ENCODE peak calls at places on chromosomes 2 and 18, in four cellular contexts. One of them, this sample, is unnamed.

GRCh38 chr2:74735544-74735943 is 81.5 kb downstream of the SEMA4F start:
- DNase-seq in cardiac muscle cell: no peak
- DNase-seq in esophagus muscularis mucosa: peak; percentile 60
- DNase-seq in astrocyte: no peak
- DNase-seq in this sample: no peak

GRCh38 chr2:226730487-226730886 is 69.1 kb downstream of the IRS1 start:
- DNase-seq in esophagus muscularis mucosa: peak; percentile 42
- DNase-seq in astrocyte: no peak
- DNase-seq in cardiac muscle cell: peak; percentile 30
- DNase-seq in this sample: peak; percentile 9

GRCh38 chr2:3186766-3187165 is 190.9 kb downstream of the EIPR1 start:
- DNase-seq in astrocyte: no peak
- DNase-seq in cardiac muscle cell: no peak
- DNase-seq in esophagus muscularis mucosa: no peak
- DNase-seq in this sample: no peak

GRCh38 chr18:11320981-11321380 is 171.6 kb upstream of the PIEZO2 start:
- DNase-seq in esophagus muscularis mucosa: no peak
- DNase-seq in cardiac muscle cell: peak; percentile 55
- DNase-seq in astrocyte: peak; percentile 78
- DNase-seq in this sample: peak; percentile 68

GRCh38 chr2:240129311-240129710 is 6.8 kb downstream of the COPS9 start:
- DNase-seq in cardiac muscle cell: no peak
- DNase-seq in esophagus muscularis mucosa: no peak
- DNase-seq in astrocyte: no peak
- DNase-seq in this sample: no peak

GRCh38 chr2:226678422-226678821 is 121.2 kb downstream of the IRS1 start:
- DNase-seq in astrocyte: no peak
- DNase-seq in esophagus muscularis mucosa: no peak
- DNase-seq in cardiac muscle cell: no peak
- DNase-seq in this sample: no peak

GRCh38 chr18:31557446-31557845 is 34.2 kb upstream of the TTR start:
- DNase-seq in cardiac muscle cell: no peak
- DNase-seq in esophagus muscularis mucosa: no peak
- DNase-seq in astrocyte: no peak
- DNase-seq in this sample: no peak

GRCh38 chr2:231297108-231297908 is 98.2 kb upstream of the B3GNT7 start:
- DNase-seq in cardiac muscle cell: peak; percentile 71
- DNase-seq in astrocyte: peak; percentile 19
- DNase-seq in esophagus muscularis mucosa: peak; percentile 91
- DNase-seq in this sample: peak; percentile 45

GRCh38 chr2:232647261-232647660 is 13.9 kb downstream of the EFHD1 start:
- DNase-seq in astrocyte: no peak
- DNase-seq in cardiac muscle cell: no peak
- DNase-seq in esophagus muscularis mucosa: no peak
- DNase-seq in this sample: no peak

GRCh38 chr2:108968619-108969018 is 20.4 kb downstream of the EDAR start:
- DNase-seq in astrocyte: peak; percentile 41
- DNase-seq in esophagus muscularis mucosa: no peak
- DNase-seq in cardiac muscle cell: no peak
- DNase-seq in this sample: no peak

GRCh38 chr2:40103163-40103562 is 324.1 kb upstream of the THUMPD2 start:
- DNase-seq in esophagus muscularis mucosa: no peak
- DNase-seq in astrocyte: peak; percentile 87
- DNase-seq in cardiac muscle cell: peak; percentile 80
- DNase-seq in this sample: no peak

GRCh38 chr2:237736783-237737182 is 61.8 kb upstream of the RBM44 start:
- DNase-seq in astrocyte: no peak
- DNase-seq in esophagus muscularis mucosa: no peak
- DNase-seq in cardiac muscle cell: no peak
- DNase-seq in this sample: no peak

GRCh38 chr2:7057865-7058400 is 140.7 kb downstream of the RNF144A start:
- DNase-seq in cardiac muscle cell: no peak
- DNase-seq in esophagus muscularis mucosa: no peak
- DNase-seq in astrocyte: no peak
- DNase-seq in this sample: no peak

GRCh38 chr2:226799976-226800940 is 638 bp upstream of the IRS1 start:
- DNase-seq in astrocyte: no peak
- DNase-seq in cardiac muscle cell: no peak
- DNase-seq in esophagus muscularis mucosa: no peak
- DNase-seq in this sample: no peak

GRCh38 chr2:80303825-80304521 is 579 bp downstream of the LRRTM1 start:
- DNase-seq in astrocyte: no peak
- DNase-seq in cardiac muscle cell: no peak
- DNase-seq in esophagus muscularis mucosa: no peak
- DNase-seq in this sample: no peak

GRCh38 chr2:112138143-112139032 is at the start of gene FBLN7:
- DNase-seq in astrocyte: no peak
- DNase-seq in cardiac muscle cell: peak; percentile 29
- DNase-seq in esophagus muscularis mucosa: no peak
- DNase-seq in this sample: no peak

GRCh38 chr2:167508709-167509108 is 620.4 kb downstream of the XIRP2 start:
- DNase-seq in esophagus muscularis mucosa: no peak
- DNase-seq in cardiac muscle cell: no peak
- DNase-seq in astrocyte: no peak
- DNase-seq in this sample: no peak

GRCh38 chr2:221085376-221085900 is 486.7 kb downstream of the EPHA4 start:
- DNase-seq in astrocyte: peak; percentile 55
- DNase-seq in cardiac muscle cell: no peak
- DNase-seq in esophagus muscularis mucosa: peak; percentile 26
- DNase-seq in this sample: no peak

GRCh38 chr2:187982668-187983067 is 309.0 kb upstream of the GULP1 start:
- DNase-seq in astrocyte: peak; percentile 93
- DNase-seq in cardiac muscle cell: peak; percentile 87
- DNase-seq in esophagus muscularis mucosa: no peak
- DNase-seq in this sample: peak; percentile 76

GRCh38 chr18:59669872-59670657 is 27.2 kb downstream of the CCBE1 start:
- DNase-seq in esophagus muscularis mucosa: no peak
- DNase-seq in astrocyte: no peak
- DNase-seq in cardiac muscle cell: peak; percentile 52
- DNase-seq in this sample: no peak

GRCh38 chr2:44170337-44170736 is 1.7 kb downstream of the PPM1B start:
- DNase-seq in cardiac muscle cell: peak; percentile 54
- DNase-seq in astrocyte: peak; percentile 26
- DNase-seq in esophagus muscularis mucosa: no peak
- DNase-seq in this sample: no peak

GRCh38 chr2:42046819-42047487 is 868 bp upstream of the PKDCC start:
- DNase-seq in astrocyte: no peak
- DNase-seq in esophagus muscularis mucosa: no peak
- DNase-seq in cardiac muscle cell: peak; percentile 78
- DNase-seq in this sample: no peak

GRCh38 chr2:226121339-226121738 is 678.3 kb downstream of the IRS1 start:
- DNase-seq in astrocyte: no peak
- DNase-seq in cardiac muscle cell: peak; percentile 27
- DNase-seq in esophagus muscularis mucosa: no peak
- DNase-seq in this sample: no peak

GRCh38 chr2:206993512-206993911 is 54.2 kb downstream of the CPO start:
- DNase-seq in esophagus muscularis mucosa: no peak
- DNase-seq in cardiac muscle cell: no peak
- DNase-seq in astrocyte: no peak
- DNase-seq in this sample: no peak

GRCh38 chr2:159290289-159290907 is 3.9 kb upstream of the WDSUB1 start:
- DNase-seq in astrocyte: peak; percentile 56
- DNase-seq in cardiac muscle cell: peak; percentile 18
- DNase-seq in esophagus muscularis mucosa: no peak
- DNase-seq in this sample: peak; percentile 92

GRCh38 chr2:12050381-12050780 is 303.9 kb downstream of the LPIN1 start:
- DNase-seq in cardiac muscle cell: peak; percentile 29
- DNase-seq in astrocyte: peak; percentile 67
- DNase-seq in esophagus muscularis mucosa: no peak
- DNase-seq in this sample: peak; percentile 81

GRCh38 chr2:48738806-48739205 is 16.7 kb downstream of the LHCGR start:
- DNase-seq in esophagus muscularis mucosa: no peak
- DNase-seq in astrocyte: peak; percentile 91
- DNase-seq in cardiac muscle cell: peak; percentile 81
- DNase-seq in this sample: no peak

GRCh38 chr2:58614259-58614658 is 373.1 kb upstream of the FANCL start:
- DNase-seq in esophagus muscularis mucosa: no peak
- DNase-seq in cardiac muscle cell: no peak
- DNase-seq in astrocyte: no peak
- DNase-seq in this sample: no peak

GRCh38 chr2:58608146-58608545 is 367.0 kb upstream of the FANCL start:
- DNase-seq in cardiac muscle cell: no peak
- DNase-seq in astrocyte: no peak
- DNase-seq in esophagus muscularis mucosa: no peak
- DNase-seq in this sample: no peak

GRCh38 chr2:58606799-58607198 is 365.7 kb upstream of the FANCL start:
- DNase-seq in astrocyte: no peak
- DNase-seq in esophagus muscularis mucosa: no peak
- DNase-seq in cardiac muscle cell: no peak
- DNase-seq in this sample: peak; percentile 0

GRCh38 chr2:58607479-58607878 is 366.4 kb upstream of the FANCL start:
- DNase-seq in cardiac muscle cell: no peak
- DNase-seq in esophagus muscularis mucosa: no peak
- DNase-seq in astrocyte: no peak
- DNase-seq in this sample: no peak

DNA sequence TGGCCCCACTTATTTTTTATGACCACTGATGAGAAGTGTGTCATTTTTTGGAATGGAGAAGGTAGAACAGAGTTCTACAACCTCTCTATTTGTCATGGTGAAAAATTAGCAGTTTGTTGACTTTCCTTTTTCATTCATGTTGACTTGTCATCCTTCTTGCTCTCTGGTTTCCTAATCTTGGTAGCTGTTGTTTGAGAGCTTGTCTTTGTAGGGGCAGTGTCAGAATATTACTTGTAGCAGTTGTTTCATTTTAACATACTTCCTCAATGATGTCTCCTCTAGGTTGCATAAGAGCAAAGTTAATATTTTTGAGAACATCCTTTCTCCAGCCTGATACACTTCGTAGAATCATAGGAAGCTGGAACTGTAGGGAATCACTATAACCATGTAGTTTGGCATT is 368.2 kb upstream of the FANCL start:
- DNase-seq in esophagus muscularis mucosa: no peak
- DNase-seq in astrocyte: no peak
- DNase-seq in cardiac muscle cell: no peak
- DNase-seq in this sample: no peak
- H3K4me3 ChIP-seq in esophagus muscularis mucosa: no peak overlapping the region
- H3K4me3 ChIP-seq in astrocyte: no peak overlapping the region
- H3K4me3 ChIP-seq in cardiac muscle cell: no peak overlapping the region
- H3K4me3 ChIP-seq in this sample: no peak overlapping the region

GRCh38 chr2:238856713-238857567 is 9.1 kb downstream of the TWIST2 start:
- DNase-seq in cardiac muscle cell: no peak
- DNase-seq in astrocyte: no peak
- DNase-seq in esophagus muscularis mucosa: no peak
- DNase-seq in this sample: no peak
- H3K27me3 ChIP-seq in cardiac muscle cell: no peaks in the 10 kb centered on the region
- H3K27me3 ChIP-seq in astrocyte: no peaks in the 10 kb centered on the region
- H3K27me3 ChIP-seq in esophagus muscularis mucosa: no peaks in the 10 kb centered on the region
- H3K27me3 ChIP-seq in this sample: no peaks in the 10 kb centered on the region

DNA sequence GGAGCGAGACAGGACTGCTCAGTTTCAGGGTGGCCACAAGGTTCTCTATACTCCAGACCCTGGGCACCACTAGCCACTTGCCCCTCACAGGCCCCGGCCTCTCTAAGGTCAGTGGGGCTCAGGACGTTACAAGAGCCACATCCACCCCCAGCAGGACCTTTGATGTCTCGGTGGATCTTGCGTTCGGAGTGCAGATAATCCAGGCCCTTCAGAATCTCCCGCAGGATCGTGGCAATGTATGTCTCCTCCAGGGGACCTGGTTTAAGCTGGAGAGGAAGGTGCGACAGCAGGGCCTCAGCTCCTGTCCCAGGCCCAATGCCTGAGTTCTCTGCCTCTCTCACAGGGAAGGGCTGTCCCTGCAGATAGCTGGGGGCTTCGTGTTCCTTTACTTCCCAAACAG is 8.4 kb downstream of the STK25 start:
- DNase-seq in cardiac muscle cell: no peak
- DNase-seq in esophagus muscularis mucosa: no peak
- DNase-seq in astrocyte: no peak
- DNase-seq in this sample: no peak
- H3K27ac ChIP-seq in cardiac muscle cell: no peak overlapping the region
- H3K27ac ChIP-seq in esophagus muscularis mucosa: no peak overlapping the region
- H3K27ac ChIP-seq in astrocyte: no peak overlapping the region
- H3K27ac ChIP-seq in this sample: no peak overlapping the region

GRCh38 chr2:148555622-148556294 is 88.8 kb upstream of the EPC2 start:
- DNase-seq in esophagus muscularis mucosa: no peak
- DNase-seq in astrocyte: no peak
- DNase-seq in cardiac muscle cell: no peak
- DNase-seq in this sample: no peak

GRCh38 chr2:148552675-148553331 is 91.7 kb upstream of the EPC2 start:
- DNase-seq in astrocyte: no peak
- DNase-seq in esophagus muscularis mucosa: no peak
- DNase-seq in cardiac muscle cell: no peak
- DNase-seq in this sample: no peak

GRCh38 chr2:148557844-148558436 is 86.6 kb upstream of the EPC2 start:
- DNase-seq in esophagus muscularis mucosa: no peak
- DNase-seq in astrocyte: no peak
- DNase-seq in cardiac muscle cell: no peak
- DNase-seq in this sample: no peak

GRCh38 chr2:148553332-148553887 is 91.1 kb upstream of the EPC2 start:
- DNase-seq in esophagus muscularis mucosa: no peak
- DNase-seq in astrocyte: no peak
- DNase-seq in cardiac muscle cell: no peak
- DNase-seq in this sample: no peak

GRCh38 chr2:148554459-148555247 is 89.9 kb upstream of the EPC2 start:
- DNase-seq in esophagus muscularis mucosa: no peak
- DNase-seq in astrocyte: no peak
- DNase-seq in cardiac muscle cell: no peak
- DNase-seq in this sample: peak; percentile 22
- H3K4me3 ChIP-seq in esophagus muscularis mucosa: no peak overlapping the region
- H3K4me3 ChIP-seq in astrocyte: no peak overlapping the region
- H3K4me3 ChIP-seq in cardiac muscle cell: no peak overlapping the region
- H3K4me3 ChIP-seq in this sample: no peak overlapping the region

This sample was measured in brain microvascular endothelial cell.